ENCODE peak calls at places on chromosomes 2 and 18, in nine cellular contexts. R is activated B cell treated with CpG ODN at 0.5 μM for 24 hours, F is ascending aorta, E is neural progenitor cell, X is fibroblast of pulmonary artery, U is GM13976, I is A673, N is body of pancreas, D is foreskin keratinocyte. B is an unnamed sample.

GRCh38 chr2:30366199-30366691 is 80.8 kb upstream of the LCLAT1 start:
- DNase-seq in R (no peak), F (no peak), E (no peak), X (no peak), U (peak), I (no peak), N (no peak), D (no peak), B (no peak)

GRCh38 chr2:119004602-119005001 is 62.6 kb downstream of the MARCO start:
- DNase-seq in R (no peak), F (no peak), E (no peak), X (no peak), U (no peak), I (no peak), N (no peak), D (peak), B (no peak)

GRCh38 chr2:36271266-36271665 is 84.3 kb upstream of the CRIM1 start:
- DNase-seq in R (no peak), F (no peak), E (no peak), X (no peak), U (no peak), I (peak), N (no peak), D (no peak), B (no peak)

GRCh38 chr2:7742301-7742700 is 825.1 kb downstream of the RNF144A start:
- DNase-seq in R (no peak), F (no peak), E (no peak), X (no peak), U (no peak), I (no peak), N (no peak), D (no peak), B (no peak)

GRCh38 chr2:217729426-217730058 is 273.3 kb downstream of the TNS1 start:
- DNase-seq in R (no peak), F (no peak), E (no peak), X (no peak), U (no peak), I (peak), N (no peak), D (no peak), B (no peak)

GRCh38 chr2:52431352-52431760 is 1336.2 kb upstream of the CHAC2 start:
- DNase-seq in R (no peak), F (no peak), E (no peak), X (no peak), U (no peak), I (no peak), N (no peak), D (no peak), B (no peak)

GRCh38 chr2:177264539-177265385 is at the start of gene NFE2L2:
- DNase-seq in R (peak), F (peak), E (peak), X (peak), U (peak), I (peak), N (peak), D (no peak), B (peak)

GRCh38 chr2:31893093-31893492 is 117.7 kb downstream of the MEMO1 start:
- DNase-seq in R (no peak), F (no peak), E (peak), X (no peak), U (no peak), I (peak), N (no peak), D (no peak), B (no peak)

GRCh38 chr2:30351087-30351486 is 96.0 kb upstream of the LCLAT1 start:
- DNase-seq in R (no peak), F (no peak), E (peak), X (peak), U (no peak), I (no peak), N (no peak), D (no peak), B (no peak)

GRCh38 chr2:68709421-68709911 is 25.1 kb upstream of the ARHGAP25 start:
- DNase-seq in R (no peak), F (no peak), E (peak), X (peak), U (no peak), I (peak), N (peak), D (no peak), B (no peak)

DNA sequence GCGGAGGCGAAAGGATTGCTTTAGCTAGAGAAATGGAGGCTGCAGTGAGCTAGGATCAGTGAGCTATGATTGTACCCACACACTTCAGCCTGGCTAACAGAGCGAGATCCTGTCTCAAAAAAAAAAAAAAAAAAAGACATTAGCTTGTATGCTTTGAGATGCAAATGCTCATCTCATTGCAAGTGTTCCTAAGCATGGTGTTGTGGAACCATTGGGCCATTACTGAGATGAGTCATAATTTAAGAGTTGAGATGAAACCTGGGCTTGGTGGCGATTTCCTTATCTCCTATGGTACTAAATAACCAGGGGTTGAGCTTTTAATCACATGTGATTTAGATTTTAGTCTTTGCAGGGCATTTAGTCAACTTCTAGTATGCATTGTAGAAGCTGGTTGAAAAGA is 2.2 kb downstream of the PLEKHA3 start:
- DNase-seq in R (no peak), F (no peak), E (no peak), X (no peak), U (peak), I (peak), N (no peak), D (no peak), B (no peak)
- TF ChIP-seq CTCF in R (no peak), F (no peak), E (no peak), X (no peak), U (no peak), I (no peak), N (no peak), D (no peak), B (no peak)

GRCh38 chr2:170689481-170689880 is 25.7 kb upstream of the SP5 start:
- DNase-seq in R (no peak), F (no peak), E (no peak), X (no peak), U (no peak), I (no peak), N (no peak), D (no peak), B (no peak)

GRCh38 chr2:170690671-170691070 is 24.5 kb upstream of the SP5 start:
- DNase-seq in R (no peak), F (no peak), E (no peak), X (no peak), U (no peak), I (no peak), N (no peak), D (no peak), B (no peak)

GRCh38 chr2:170680172-170680913 is 34.8 kb upstream of the SP5 start:
- DNase-seq in R (no peak), F (no peak), E (no peak), X (no peak), U (peak), I (no peak), N (no peak), D (no peak), B (no peak)

GRCh38 chr2:170679607-170680079 is 35.5 kb upstream of the SP5 start:
- DNase-seq in R (no peak), F (no peak), E (peak), X (no peak), U (no peak), I (peak), N (peak), D (no peak), B (no peak)

GRCh38 chr2:170685591-170685990 is 29.5 kb upstream of the SP5 start:
- DNase-seq in R (no peak), F (no peak), E (peak), X (no peak), U (no peak), I (no peak), N (no peak), D (no peak), B (no peak)
- TF ChIP-seq CTCF in R (no peak), F (no peak), E (no peak), X (no peak), U (no peak), I (no peak), N (no peak), D (no peak), B (no peak)

DNA sequence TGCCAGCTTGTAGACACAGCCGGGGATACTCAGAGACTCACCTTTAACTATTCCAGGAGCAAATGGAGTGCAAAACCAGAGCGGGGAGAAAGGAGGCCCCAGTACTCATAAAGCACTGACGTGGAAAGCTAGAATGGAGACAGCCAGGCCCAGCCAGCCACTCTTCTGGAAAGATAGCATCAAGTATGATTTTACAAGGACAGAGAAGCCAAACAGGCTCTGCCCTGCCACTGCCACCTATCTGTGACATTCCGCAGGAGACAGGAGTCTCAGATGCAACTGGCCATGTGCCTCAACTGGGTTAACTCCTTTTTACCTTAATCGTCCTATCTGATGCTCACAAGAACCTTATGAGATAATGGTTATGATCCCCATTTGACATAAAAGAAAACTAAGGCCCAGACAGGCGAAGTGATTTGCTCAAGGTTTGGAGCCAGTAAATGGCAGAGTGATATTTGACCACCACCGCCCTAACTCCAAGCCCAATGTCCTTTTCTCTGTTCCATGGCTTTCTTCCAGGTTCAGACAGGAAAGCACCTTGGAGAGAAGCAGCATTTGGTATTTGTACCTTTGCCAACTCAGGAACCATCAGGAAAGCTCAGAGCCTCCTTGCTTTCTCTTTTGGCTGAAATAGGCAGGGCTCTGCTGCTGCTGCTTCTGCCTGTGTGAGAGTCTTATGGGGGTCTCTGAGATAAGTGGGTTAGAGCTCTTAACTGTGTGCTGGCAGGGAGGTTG is 15.6 kb downstream of the KIF3C start:
- DNase-seq in R (no peak), F (no peak), E (no peak), X (no peak), U (no peak), I (no peak), N (no peak), D (no peak), B (no peak)
- TF ChIP-seq CTCF in R (no peak), F (no peak), E (no peak), X (no peak), U (no peak), I (no peak), N (no peak), D (no peak), B (no peak)

GRCh38 chr18:44901283-44901682 is 220.6 kb downstream of the SETBP1 start:
- DNase-seq in R (no peak), F (no peak), E (no peak), X (no peak), U (no peak), I (peak), N (no peak), D (no peak), B (no peak)

GRCh38 chr18:44898536-44898935 is 217.8 kb downstream of the SETBP1 start:
- DNase-seq in R (no peak), F (no peak), E (peak), X (no peak), U (no peak), I (peak), N (no peak), D (no peak), B (no peak)

GRCh38 chr18:44900627-44901026 is 219.9 kb downstream of the SETBP1 start:
- DNase-seq in R (no peak), F (no peak), E (no peak), X (no peak), U (no peak), I (no peak), N (no peak), D (no peak), B (no peak)

GRCh38 chr18:44897445-44898215 is 216.9 kb downstream of the SETBP1 start:
- DNase-seq in R (no peak), F (no peak), E (no peak), X (no peak), U (no peak), I (no peak), N (peak), D (no peak), B (no peak)

GRCh38 chr18:44899832-44900231 is 219.1 kb downstream of the SETBP1 start:
- DNase-seq in R (no peak), F (no peak), E (no peak), X (no peak), U (no peak), I (no peak), N (no peak), D (no peak), B (no peak)
- TF ChIP-seq CTCF in R (no peak), F (no peak), E (no peak), X (peak), U (no peak), I (no peak), N (peak), D (peak), B (no peak)